ENCODE peak calls at places on chromosomes 4 and X, in nine cellular contexts. One of them, this sample, is unnamed.

GRCh38 chrX:151899622-151900021 is 13.1 kb upstream of the MAGEA4 start:
- DNase-seq in thyroid gland: no peak
- DNase-seq in hepatocyte: no peak
- DNase-seq in spleen: no peak
- DNase-seq in IMR-90: peak
- DNase-seq in SJCRH30: no peak
- DNase-seq in fibroblast of mammary gland: peak
- DNase-seq in GM23248: peak
- DNase-seq in mesendoderm: peak
- DNase-seq in this sample: no peak

GRCh38 chr4:1167244-1167949 is 5.0 kb downstream of the SPON2 start:
- DNase-seq in thyroid gland: peak
- DNase-seq in hepatocyte: peak
- DNase-seq in spleen: peak
- DNase-seq in IMR-90: peak
- DNase-seq in SJCRH30: peak
- DNase-seq in fibroblast of mammary gland: peak
- DNase-seq in GM23248: peak
- DNase-seq in mesendoderm: peak
- DNase-seq in this sample: peak

GRCh38 chr4:176875026-176875425 is 82.3 kb upstream of the VEGFC start:
- DNase-seq in thyroid gland: no peak
- DNase-seq in hepatocyte: no peak
- DNase-seq in spleen: no peak
- DNase-seq in IMR-90: no peak
- DNase-seq in SJCRH30: no peak
- DNase-seq in fibroblast of mammary gland: peak
- DNase-seq in GM23248: peak
- DNase-seq in mesendoderm: no peak
- DNase-seq in this sample: no peak

GRCh38 chr4:57154191-57154590 is 44.0 kb upstream of the IGFBP7 start:
- DNase-seq in thyroid gland: no peak
- DNase-seq in hepatocyte: no peak
- DNase-seq in spleen: no peak
- DNase-seq in IMR-90: peak
- DNase-seq in SJCRH30: peak
- DNase-seq in fibroblast of mammary gland: no peak
- DNase-seq in GM23248: peak
- DNase-seq in mesendoderm: peak
- DNase-seq in this sample: no peak

GRCh38 chr4:23717528-23718248 is 172.2 kb downstream of the PPARGC1A start:
- DNase-seq in thyroid gland: no peak
- DNase-seq in hepatocyte: peak
- DNase-seq in spleen: no peak
- DNase-seq in IMR-90: peak
- DNase-seq in SJCRH30: peak
- DNase-seq in fibroblast of mammary gland: peak
- DNase-seq in GM23248: peak
- DNase-seq in mesendoderm: peak
- DNase-seq in this sample: no peak

GRCh38 chr4:70715097-70715496 is 6.7 kb upstream of the RUFY3 start:
- DNase-seq in thyroid gland: no peak
- DNase-seq in hepatocyte: no peak
- DNase-seq in spleen: no peak
- DNase-seq in IMR-90: peak
- DNase-seq in SJCRH30: no peak
- DNase-seq in fibroblast of mammary gland: peak
- DNase-seq in GM23248: peak
- DNase-seq in mesendoderm: no peak
- DNase-seq in this sample: no peak

GRCh38 chr4:25320374-25321172 is 8.0 kb downstream of the ZCCHC4 start:
- DNase-seq in thyroid gland: no peak
- DNase-seq in hepatocyte: no peak
- DNase-seq in spleen: no peak
- DNase-seq in IMR-90: peak
- DNase-seq in SJCRH30: no peak
- DNase-seq in fibroblast of mammary gland: peak
- DNase-seq in GM23248: peak
- DNase-seq in mesendoderm: no peak
- DNase-seq in this sample: no peak

GRCh38 chr4:93313207-93313606 is 515.3 kb upstream of the ATOH1 start:
- DNase-seq in thyroid gland: no peak
- DNase-seq in hepatocyte: no peak
- DNase-seq in spleen: no peak
- DNase-seq in IMR-90: peak
- DNase-seq in SJCRH30: peak
- DNase-seq in fibroblast of mammary gland: no peak
- DNase-seq in GM23248: peak
- DNase-seq in mesendoderm: no peak
- DNase-seq in this sample: no peak

GRCh38 chr4:113026556-113026955 is 22.9 kb upstream of the ANK2 start:
- DNase-seq in thyroid gland: no peak
- DNase-seq in hepatocyte: no peak
- DNase-seq in spleen: no peak
- DNase-seq in IMR-90: no peak
- DNase-seq in SJCRH30: no peak
- DNase-seq in fibroblast of mammary gland: peak
- DNase-seq in GM23248: peak
- DNase-seq in mesendoderm: no peak
- DNase-seq in this sample: no peak

GRCh38 chrX:23548164-23548563 is 119.1 kb upstream of the PRDX4 start:
- DNase-seq in thyroid gland: no peak
- DNase-seq in hepatocyte: no peak
- DNase-seq in spleen: no peak
- DNase-seq in IMR-90: no peak
- DNase-seq in SJCRH30: no peak
- DNase-seq in fibroblast of mammary gland: no peak
- DNase-seq in GM23248: peak
- DNase-seq in mesendoderm: no peak
- DNase-seq in this sample: no peak

GRCh38 chr4:25088342-25088952 is 57.7 kb upstream of the LGI2 start:
- DNase-seq in thyroid gland: no peak
- DNase-seq in hepatocyte: no peak
- DNase-seq in spleen: no peak
- DNase-seq in IMR-90: peak
- DNase-seq in SJCRH30: no peak
- DNase-seq in fibroblast of mammary gland: peak
- DNase-seq in GM23248: peak
- DNase-seq in mesendoderm: no peak
- DNase-seq in this sample: peak

GRCh38 chr4:113411496-113411938 is 350.0 kb downstream of the CAMK2D start:
- DNase-seq in thyroid gland: no peak
- DNase-seq in hepatocyte: peak
- DNase-seq in spleen: no peak
- DNase-seq in IMR-90: peak
- DNase-seq in SJCRH30: peak
- DNase-seq in fibroblast of mammary gland: peak
- DNase-seq in GM23248: peak
- DNase-seq in mesendoderm: no peak
- DNase-seq in this sample: no peak

GRCh38 chr4:136078971-136079370 is 1453.3 kb downstream of the PCDH18 start:
- DNase-seq in thyroid gland: no peak
- DNase-seq in hepatocyte: no peak
- DNase-seq in spleen: no peak
- DNase-seq in IMR-90: peak
- DNase-seq in SJCRH30: no peak
- DNase-seq in fibroblast of mammary gland: peak
- DNase-seq in GM23248: no peak
- DNase-seq in mesendoderm: no peak
- DNase-seq in this sample: no peak

GRCh38 chr4:165312506-165312905 is 15.0 kb upstream of the MSMO1 start:
- DNase-seq in thyroid gland: no peak
- DNase-seq in hepatocyte: no peak
- DNase-seq in spleen: no peak
- DNase-seq in IMR-90: peak
- DNase-seq in SJCRH30: no peak
- DNase-seq in fibroblast of mammary gland: peak
- DNase-seq in GM23248: peak
- DNase-seq in mesendoderm: no peak
- DNase-seq in this sample: no peak

DNA sequence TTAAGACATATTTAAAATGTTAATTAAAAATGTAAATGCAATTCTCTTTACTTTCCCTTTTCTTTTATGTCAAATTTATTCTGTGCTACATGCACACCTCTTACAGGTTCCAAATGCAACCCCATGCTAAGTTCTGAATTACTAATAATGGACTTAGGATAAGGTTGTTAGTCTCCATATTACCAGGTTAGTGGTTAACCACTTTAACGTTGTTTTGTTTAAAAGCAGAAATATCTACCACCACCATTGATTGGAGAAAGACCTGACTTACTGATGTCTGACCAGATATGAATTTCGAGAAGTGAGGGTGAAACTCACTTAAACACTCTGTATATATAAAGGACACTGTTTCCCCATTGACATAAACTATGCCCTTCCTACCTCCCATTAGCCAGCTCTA is 6.9 kb upstream of the TRPC3 start:
- DNase-seq in thyroid gland: no peak
- DNase-seq in hepatocyte: no peak
- DNase-seq in spleen: no peak
- DNase-seq in IMR-90: no peak
- DNase-seq in SJCRH30: no peak
- DNase-seq in fibroblast of mammary gland: no peak
- DNase-seq in GM23248: no peak
- DNase-seq in mesendoderm: no peak
- DNase-seq in this sample: no peak
- H3K4me3 ChIP-seq in thyroid gland: no peak
- H3K4me3 ChIP-seq in hepatocyte: no peak
- H3K4me3 ChIP-seq in spleen: no peak
- H3K4me3 ChIP-seq in IMR-90: no peak
- H3K4me3 ChIP-seq in SJCRH30: no peak
- H3K4me3 ChIP-seq in fibroblast of mammary gland: no peak
- H3K4me3 ChIP-seq in GM23248: no peak
- H3K4me3 ChIP-seq in mesendoderm: no peak
- H3K4me3 ChIP-seq in this sample: no peak

DNA sequence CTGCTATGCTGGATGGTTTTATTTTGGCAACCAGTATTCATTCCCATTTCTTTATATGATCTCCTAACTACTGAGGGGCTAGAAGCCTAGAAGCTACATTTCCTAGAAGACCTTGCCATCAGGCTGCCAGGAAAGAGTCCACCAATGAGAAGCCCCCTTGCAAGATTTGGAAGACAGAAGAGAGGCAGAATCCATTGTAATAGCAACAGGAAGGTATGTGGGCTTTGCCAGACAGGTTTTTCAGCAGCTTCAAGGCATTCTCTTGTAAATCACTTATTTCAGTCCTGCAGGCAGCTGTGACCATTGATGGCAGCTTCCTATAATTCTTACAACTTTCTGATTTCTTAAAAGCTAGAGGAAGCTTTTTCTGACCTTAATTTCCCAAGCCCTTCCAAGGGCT is 148.3 kb upstream of the NHS start:
- DNase-seq in thyroid gland: no peak
- DNase-seq in hepatocyte: no peak
- DNase-seq in spleen: no peak
- DNase-seq in IMR-90: no peak
- DNase-seq in SJCRH30: no peak
- DNase-seq in fibroblast of mammary gland: no peak
- DNase-seq in GM23248: no peak
- DNase-seq in mesendoderm: peak
- DNase-seq in this sample: no peak
- H3K4me3 ChIP-seq in thyroid gland: no peak
- H3K4me3 ChIP-seq in hepatocyte: no peak
- H3K4me3 ChIP-seq in spleen: no peak
- H3K4me3 ChIP-seq in IMR-90: no peak
- H3K4me3 ChIP-seq in SJCRH30: no peak
- H3K4me3 ChIP-seq in fibroblast of mammary gland: no peak
- H3K4me3 ChIP-seq in GM23248: no peak
- H3K4me3 ChIP-seq in mesendoderm: no peak
- H3K4me3 ChIP-seq in this sample: no peak

GRCh38 chrX:45783002-45783401 is 582.3 kb upstream of the DIPK2B start:
- DNase-seq in thyroid gland: no peak
- DNase-seq in hepatocyte: no peak
- DNase-seq in spleen: peak
- DNase-seq in IMR-90: no peak
- DNase-seq in SJCRH30: no peak
- DNase-seq in fibroblast of mammary gland: no peak
- DNase-seq in GM23248: no peak
- DNase-seq in mesendoderm: no peak
- DNase-seq in this sample: no peak

GRCh38 chrX:45774961-45775360 is 574.3 kb upstream of the DIPK2B start:
- DNase-seq in thyroid gland: no peak
- DNase-seq in hepatocyte: no peak
- DNase-seq in spleen: no peak
- DNase-seq in IMR-90: peak
- DNase-seq in SJCRH30: no peak
- DNase-seq in fibroblast of mammary gland: peak
- DNase-seq in GM23248: peak
- DNase-seq in mesendoderm: no peak
- DNase-seq in this sample: no peak

GRCh38 chrX:45781901-45782553 is 581.4 kb upstream of the DIPK2B start:
- DNase-seq in thyroid gland: no peak
- DNase-seq in hepatocyte: peak
- DNase-seq in spleen: no peak
- DNase-seq in IMR-90: peak
- DNase-seq in SJCRH30: no peak
- DNase-seq in fibroblast of mammary gland: peak
- DNase-seq in GM23248: peak
- DNase-seq in mesendoderm: peak
- DNase-seq in this sample: no peak

GRCh38 chrX:45775462-45775861 is 574.8 kb upstream of the DIPK2B start:
- DNase-seq in thyroid gland: no peak
- DNase-seq in hepatocyte: no peak
- DNase-seq in spleen: no peak
- DNase-seq in IMR-90: peak
- DNase-seq in SJCRH30: peak
- DNase-seq in fibroblast of mammary gland: peak
- DNase-seq in GM23248: peak
- DNase-seq in mesendoderm: peak
- DNase-seq in this sample: no peak

GRCh38 chrX:45778621-45779020 is 577.9 kb upstream of the DIPK2B start:
- DNase-seq in thyroid gland: no peak
- DNase-seq in hepatocyte: no peak
- DNase-seq in spleen: no peak
- DNase-seq in IMR-90: no peak
- DNase-seq in SJCRH30: no peak
- DNase-seq in fibroblast of mammary gland: no peak
- DNase-seq in GM23248: peak
- DNase-seq in mesendoderm: no peak
- DNase-seq in this sample: no peak
- H3K4me3 ChIP-seq in thyroid gland: no peak
- H3K4me3 ChIP-seq in hepatocyte: no peak
- H3K4me3 ChIP-seq in spleen: no peak
- H3K4me3 ChIP-seq in IMR-90: no peak
- H3K4me3 ChIP-seq in SJCRH30: no peak
- H3K4me3 ChIP-seq in fibroblast of mammary gland: no peak
- H3K4me3 ChIP-seq in GM23248: no peak
- H3K4me3 ChIP-seq in mesendoderm: no peak
- H3K4me3 ChIP-seq in this sample: no peak

DNA sequence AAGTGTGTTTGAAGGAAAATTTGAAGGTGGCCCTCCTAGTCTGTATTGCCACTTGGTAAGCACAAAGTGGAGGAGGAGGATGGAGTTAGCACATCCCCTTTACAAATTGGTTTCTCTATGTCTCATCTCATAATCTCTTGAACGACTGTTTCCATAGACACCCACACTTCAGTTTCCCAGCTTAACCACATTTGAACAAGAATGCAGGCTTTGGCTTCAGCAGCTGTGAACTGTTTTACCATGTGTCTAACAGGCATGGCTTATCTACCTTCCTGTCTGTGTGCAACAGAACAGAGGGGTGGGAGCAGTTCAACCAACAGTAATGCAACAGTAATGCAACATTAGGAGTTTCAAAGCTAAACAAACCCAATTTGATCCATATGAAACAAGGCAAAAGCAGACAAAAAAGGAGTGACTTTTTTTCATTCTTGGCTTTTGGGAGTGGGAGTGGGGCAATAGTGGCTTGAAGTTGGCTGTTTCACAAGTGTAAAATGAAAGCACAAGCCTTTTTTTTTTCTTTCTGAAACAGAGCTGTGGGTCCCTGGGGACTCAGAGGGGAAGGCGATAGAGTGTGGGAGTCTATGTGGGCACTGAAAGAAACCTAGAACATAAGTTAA is 108.0 kb downstream of the ITM2A start:
- DNase-seq in thyroid gland: no peak
- DNase-seq in hepatocyte: no peak
- DNase-seq in spleen: no peak
- DNase-seq in IMR-90: no peak
- DNase-seq in SJCRH30: peak
- DNase-seq in fibroblast of mammary gland: peak
- DNase-seq in GM23248: no peak
- DNase-seq in mesendoderm: no peak
- DNase-seq in this sample: peak
- H3K4me3 ChIP-seq in thyroid gland: no peak
- H3K4me3 ChIP-seq in hepatocyte: no peak
- H3K4me3 ChIP-seq in spleen: no peak
- H3K4me3 ChIP-seq in IMR-90: no peak
- H3K4me3 ChIP-seq in SJCRH30: peak
- H3K4me3 ChIP-seq in fibroblast of mammary gland: no peak
- H3K4me3 ChIP-seq in GM23248: no peak
- H3K4me3 ChIP-seq in mesendoderm: no peak
- H3K4me3 ChIP-seq in this sample: no peak